ENCODE peak calls at places on chromosome 18, in eight cellular contexts. N is heart left ventricle, R is prostate gland, I is IMR-90, P is esophagus squamous epithelium, Z is stomach, K is body of pancreas, O is spleen. E is an unnamed sample.

GRCh38 chr18:54117853-54118773 is 106.4 kb downstream of the MBD2 start:
- DNase-seq in N (no peak), O (no peak), R (no peak), Z (no peak), K (peak; percentile 59), P (no peak), I (no peak), E (no peak)

GRCh38 chr18:27298215-27298804 is 113.2 kb upstream of the CHST9 start:
- DNase-seq in N (no peak), R (no peak), I (no peak), P (no peak), Z (no peak), K (no peak), O (no peak), E (no peak)

GRCh38 chr18:31268985-31269406 is 49.0 kb upstream of the DSG1 start:
- DNase-seq in Z (no peak), R (peak; percentile 38), I (no peak), O (no peak), K (peak; percentile 14), P (no peak), N (no peak), E (no peak)

GRCh38 chr18:74896390-74896991 is 298.8 kb downstream of the ZNF407 start:
- DNase-seq in O (no peak), K (peak; percentile 62), N (peak; percentile 30), I (peak; percentile 12), Z (peak; percentile 62), R (peak; percentile 50), P (no peak), E (peak; percentile 70)

GRCh38 chr18:72867721-72868665 is at the start of gene NETO1:
- DNase-seq in N (no peak), Z (no peak), R (no peak), I (no peak), P (no peak), O (peak; percentile 81), K (no peak), E (no peak)

GRCh38 chr18:37442477-37442876 is 123.1 kb downstream of the CELF4 start:
- DNase-seq in K (peak; percentile 14), R (no peak), O (no peak), N (no peak), I (no peak), P (no peak), Z (no peak), E (peak; percentile 24)

GRCh38 chr18:70453058-70453775 is 164.4 kb downstream of the SOCS6 start:
- DNase-seq in I (peak; percentile 42), N (no peak), Z (no peak), P (no peak), K (no peak), O (no peak), R (no peak), E (no peak)

GRCh38 chr18:48795696-48796095 is 155.1 kb downstream of the SMAD7 start:
- DNase-seq in O (peak; percentile 15), K (no peak), P (no peak), I (no peak), Z (no peak), R (no peak), N (peak; percentile 2), E (no peak)

GRCh38 chr18:36340232-36340631 is 42.7 kb downstream of the FHOD3 start:
- DNase-seq in K (no peak), O (no peak), I (no peak), R (no peak), N (no peak), P (no peak), Z (no peak), E (no peak)

GRCh38 chr18:41645600-41646360 is 309.3 kb upstream of the PIK3C3 start:
- DNase-seq in O (no peak), K (no peak), Z (no peak), R (no peak), I (no peak), N (no peak), P (no peak), E (no peak)

GRCh38 chr18:48360376-48361021 is 48.7 kb downstream of the ZBTB7C start:
- DNase-seq in K (no peak), O (no peak), I (no peak), R (no peak), Z (peak; percentile 4), N (no peak), P (no peak), E (no peak)

GRCh38 chr18:36329684-36330434 is 32.3 kb downstream of the FHOD3 start:
- DNase-seq in N (no peak), Z (no peak), O (no peak), I (peak; percentile 58), R (no peak), P (no peak), K (no peak), E (no peak)

GRCh38 chr18:65751145-65752085 is 603 bp downstream of the CDH7 start:
- DNase-seq in I (no peak), K (no peak), P (no peak), N (no peak), O (no peak), R (peak; percentile 15), Z (no peak), E (peak; percentile 31)

GRCh38 chr18:65755616-65756015 is 4.8 kb downstream of the CDH7 start:
- DNase-seq in I (no peak), R (no peak), Z (no peak), O (no peak), N (no peak), P (no peak), K (no peak), E (no peak)

GRCh38 chr18:65754121-65754520 is 3.3 kb downstream of the CDH7 start:
- DNase-seq in K (no peak), Z (no peak), R (no peak), O (no peak), I (no peak), N (no peak), P (no peak), E (no peak)

GRCh38 chr18:65752625-65753325 is 2.0 kb downstream of the CDH7 start:
- DNase-seq in K (no peak), N (no peak), R (no peak), I (no peak), O (no peak), Z (no peak), P (no peak), E (no peak)

GRCh38 chr18:65753520-65753919 is 2.7 kb downstream of the CDH7 start:
- DNase-seq in Z (no peak), I (no peak), K (peak; percentile 11), N (no peak), R (peak; percentile 8), P (no peak), O (no peak), E (peak; percentile 50)
- TF ChIP-seq POLR2A in Z (no peak), I (no peak), K (no peak), N (no peak), R (no peak), P (no peak), O (no peak), E (no peak)

GRCh38 chr18:8626414-8627106 is 17.3 kb downstream of the RAB12 start:
- DNase-seq in O (no peak), N (no peak), P (no peak), R (no peak), K (no peak), Z (no peak), I (no peak), E (no peak)
- H3K36me3 ChIP-seq in O (peaks cover 21% of the 10 kb centered on the region), N (peaks cover 41% of the 10 kb centered on the region), P (peaks cover 14% of the 10 kb centered on the region), R (peaks cover 7% of the 10 kb centered on the region), K (no peaks in the 10 kb centered on the region), Z (peaks cover 50% of the 10 kb centered on the region), I (peaks cover 23% of the 10 kb centered on the region), E (no peaks in the 10 kb centered on the region)

GRCh38 chr18:77897606-77898005 is 648.0 kb downstream of the GALR1 start:
- DNase-seq in O (no peak), P (no peak), N (no peak), R (no peak), K (no peak), I (no peak), Z (no peak), E (no peak)

GRCh38 chr18:77905011-77905410 is 655.4 kb downstream of the GALR1 start:
- DNase-seq in I (no peak), O (no peak), Z (no peak), P (no peak), K (no peak), N (no peak), R (no peak), E (no peak)

GRCh38 chr18:77906103-77906502 is 656.5 kb downstream of the GALR1 start:
- DNase-seq in N (no peak), O (no peak), Z (no peak), R (no peak), P (no peak), I (no peak), K (no peak), E (no peak)

GRCh38 chr18:77905449-77906055 is 655.9 kb downstream of the GALR1 start:
- DNase-seq in O (peak; percentile 74), I (no peak), K (no peak), N (no peak), R (no peak), P (no peak), Z (no peak), E (no peak)

DNA sequence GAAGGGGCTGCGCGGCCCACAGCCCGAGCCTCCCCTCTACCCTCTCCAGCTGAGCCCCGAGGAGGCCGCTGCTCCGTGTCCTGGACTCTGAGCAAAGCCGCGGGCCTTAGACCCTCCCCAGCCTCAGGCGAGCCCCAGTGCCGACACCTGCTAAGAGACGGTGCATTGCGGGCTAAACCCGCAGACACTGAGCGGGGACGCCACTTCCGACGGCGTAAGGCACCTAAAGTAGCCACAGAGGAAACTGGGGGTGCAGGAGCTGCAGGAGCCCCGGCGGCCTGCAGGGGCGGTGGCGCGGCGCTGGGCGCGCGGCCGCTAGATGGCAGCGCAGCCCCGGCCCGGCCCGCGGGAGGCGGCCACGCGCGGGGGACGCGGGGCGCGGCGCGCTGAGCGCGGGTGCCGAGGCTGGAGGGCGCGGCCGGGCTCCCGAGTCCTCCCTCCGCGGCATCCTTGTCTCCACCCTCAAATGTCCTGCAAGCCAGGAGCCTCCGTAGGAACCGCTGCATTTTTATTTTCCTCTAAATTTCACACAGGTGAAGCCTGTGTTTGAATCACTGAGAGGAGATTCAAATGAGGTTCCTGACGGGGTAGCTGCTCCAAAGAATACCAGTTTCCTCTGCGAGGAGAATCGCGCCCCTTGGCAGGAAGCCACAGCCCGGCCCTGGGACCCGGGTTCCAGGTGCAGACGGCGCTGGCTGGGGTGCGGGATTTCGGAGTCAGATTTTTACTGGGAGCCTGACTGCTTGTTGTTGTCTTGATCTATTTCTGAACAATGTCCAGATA is 650.5 kb downstream of the GALR1 start:
- DNase-seq in I (no peak), N (no peak), K (peak; percentile 57), O (peak; percentile 85), R (no peak), P (no peak), Z (peak; percentile 35), E (peak; percentile 53)
- H3K4me3 ChIP-seq in I (no peak overlapping the region), N (no peak overlapping the region), K (no peak overlapping the region), O (peak overlapping the region; percentile 9), R (peak overlapping the region; percentile 6), P (peak overlapping the region; percentile 58), Z (peak overlapping the region; percentile 37), E (peak overlapping the region; percentile 46)

DNA sequence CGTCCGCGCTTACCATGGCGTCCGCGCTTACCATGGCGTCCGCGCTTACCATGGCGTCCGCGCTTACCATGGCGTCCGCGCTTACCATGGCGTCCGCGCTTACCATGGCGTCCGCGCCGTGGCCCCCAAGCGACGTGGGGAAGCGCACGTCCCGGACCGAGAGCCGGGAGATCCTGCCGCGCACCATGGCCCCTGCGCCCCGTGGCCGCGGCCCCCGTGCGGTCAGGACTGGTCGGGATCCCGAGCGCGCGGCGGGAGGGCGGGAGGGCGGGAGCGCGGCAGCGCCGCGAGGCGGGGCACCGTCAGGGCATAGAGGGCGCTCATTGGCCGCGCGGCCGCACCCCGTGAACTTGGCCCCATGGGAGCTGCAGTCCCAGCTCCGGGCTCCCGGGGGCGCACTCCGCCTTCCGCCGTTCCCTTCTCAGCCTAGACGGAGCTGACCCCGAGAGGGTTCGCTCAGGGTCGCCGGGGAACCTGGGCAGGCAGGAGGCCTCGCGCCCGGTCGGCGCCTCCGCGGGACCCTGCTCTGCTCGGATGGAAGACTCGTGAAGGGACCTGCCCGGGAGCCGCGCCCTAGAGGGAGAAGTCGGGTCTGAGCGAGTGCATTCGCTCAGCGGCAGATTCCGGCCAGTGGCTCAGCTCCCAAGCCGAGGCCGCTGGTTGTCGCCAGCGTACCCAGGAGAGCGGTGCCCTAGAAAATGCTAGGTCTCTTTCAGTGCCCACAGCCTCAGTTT is at the start of gene ENOSF1:
- DNase-seq in Z (peak; percentile 90), N (peak; percentile 89), R (peak; percentile 86), O (peak; percentile 95), K (peak; percentile 93), I (peak; percentile 58), P (no peak), E (peak; percentile 93)
- TF ChIP-seq POLR2A in Z (no peak), N (no peak), R (peak; percentile 32), O (no peak), K (no peak), I (no peak), P (peak; percentile 17), E (no peak)

E was measured in testis.